ENCODE peak calls at places on chromosomes 1 and 21, in five cellular contexts. L is NB4, U is AG09309, X is dermis microvascular lymphatic vessel endothelial cell, T is kidney tubule cell. G is an unnamed sample.

GRCh38 chr1:23282967-23283366 is 61.1 kb downstream of the HNRNPR start:
- DNase-seq in L (peak), U (peak), X (no peak), T (peak), G (peak)

GRCh38 chr1:214386747-214387146 is 105.8 kb downstream of the SMYD2 start:
- DNase-seq in L (peak), U (no peak), X (no peak), T (peak), G (no peak)

GRCh38 chr1:160911441-160911840 is 26.5 kb upstream of the ITLN1 start:
- DNase-seq in L (no peak), U (no peak), X (no peak), T (no peak), G (no peak)

GRCh38 chr21:44531606-44532128 is 8.3 kb downstream of the KRTAP10-1 start:
- DNase-seq in L (no peak), U (no peak), X (no peak), T (no peak), G (no peak)

GRCh38 chr1:7223334-7224080 is 438.3 kb downstream of the CAMTA1 start:
- DNase-seq in L (no peak), U (peak), X (no peak), T (peak), G (peak)

GRCh38 chr1:232893481-232894313 is 56.7 kb upstream of the NTPCR start:
- DNase-seq in L (no peak), U (no peak), X (no peak), T (peak), G (no peak)

GRCh38 chr1:8351693-8352470 is 34.0 kb downstream of the SLC45A1 start:
- DNase-seq in L (peak), U (no peak), X (no peak), T (no peak), G (no peak)

GRCh38 chr1:184556665-184557064 is 169.8 kb downstream of the C1orf21 start:
- DNase-seq in L (no peak), U (no peak), X (no peak), T (no peak), G (no peak)

GRCh38 chr1:223057569-223058093 is 85.4 kb downstream of the TLR5 start:
- DNase-seq in L (no peak), U (no peak), X (no peak), T (no peak), G (no peak)

GRCh38 chr1:42013881-42014470 is 95.3 kb upstream of the HIVEP3 start:
- DNase-seq in L (no peak), U (no peak), X (peak), T (no peak), G (no peak)

GRCh38 chr21:38323721-38324591 is 67.2 kb downstream of the KCNJ15 start:
- DNase-seq in L (peak), U (peak), X (no peak), T (peak), G (no peak)

GRCh38 chr21:35635261-35635660 is 425.1 kb downstream of the SETD4 start:
- DNase-seq in L (no peak), U (peak), X (no peak), T (peak), G (peak)

GRCh38 chr1:1020415-1021009 is 592 bp downstream of the AGRN start:
- DNase-seq in L (peak), U (no peak), X (no peak), T (peak), G (no peak)

GRCh38 chr1:226404904-226405222 is 3.0 kb downstream of the PARP1 start:
- DNase-seq in L (no peak), U (no peak), X (no peak), T (no peak), G (no peak)

GRCh38 chr1:25199876-25200620 is 32.3 kb downstream of the SYF2 start:
- DNase-seq in L (no peak), U (no peak), X (no peak), T (no peak), G (no peak)

GRCh38 chr1:59173721-59174120 is 123.2 kb upstream of the FGGY start:
- DNase-seq in L (no peak), U (no peak), X (no peak), T (peak), G (no peak)

GRCh38 chr1:85707267-85707989 is 805 bp downstream of the ZNHIT6 start:
- DNase-seq in L (peak), U (no peak), X (no peak), T (no peak), G (no peak)

GRCh38 chr1:235070819-235071218 is 57.8 kb downstream of the TOMM20 start:
- DNase-seq in L (no peak), U (no peak), X (no peak), T (no peak), G (no peak)